ENCODE peak calls at places on chromosomes 16 and 17, in ten cellular contexts. Z is activated naive CD4-positive, alpha-beta T cell treated with Interleukin-2 at 50 U/mL for 16 hours; B is AG09319; I is Ammon's horn; L is endothelial cell; H is activated effector memory CD4-positive, alpha-beta T cell treated with anti-CD3 and anti-CD28 coated beads, Interleukin-2, amount 50 U/mL, for 16 hours; G is NCI-H524; Y is activated CD4-positive, alpha-beta T cell treated with anti-CD3 and anti-CD28 coated beads for 48 hours; C is T-helper 2 cell; O is HEK293T. N is an unnamed sample.

GRCh38 chr16:17277981-17278381 is 192.8 kb downstream of the XYLT1 start:
- DNase-seq in Z (no peak), B (no peak), I (peak), L (peak), H (no peak), G (peak), Y (no peak), C (no peak), O (peak), N (no peak)

GRCh38 chr17:42221886-42222745 is 27.8 kb upstream of the GHDC start:
- DNase-seq in Z (peak), B (no peak), I (peak), L (peak), H (peak), G (peak), Y (peak), C (peak), O (peak), N (peak)

GRCh38 chr16:4142268-4142667 is 26.0 kb upstream of the ADCY9 start:
- DNase-seq in Z (peak), B (no peak), I (peak), L (no peak), H (peak), G (no peak), Y (no peak), C (peak), O (no peak), N (peak)

GRCh38 chr16:71414038-71414437 is 27.8 kb downstream of the TLE7 start:
- DNase-seq in Z (no peak), B (no peak), I (no peak), L (no peak), H (peak), G (no peak), Y (no peak), C (no peak), O (no peak), N (no peak)

GRCh38 chr17:38354466-38354865 is 2.8 kb downstream of the SOCS7 start:
- DNase-seq in Z (no peak), B (no peak), I (no peak), L (no peak), H (no peak), G (no peak), Y (no peak), C (no peak), O (no peak), N (no peak)

GRCh38 chr16:84184775-84185174 is 2.1 kb downstream of the TAF1C start:
- DNase-seq in Z (no peak), B (no peak), I (no peak), L (no peak), H (no peak), G (no peak), Y (no peak), C (no peak), O (no peak), N (no peak)

GRCh38 chr16:77660311-77660710 is 62.0 kb upstream of the NUDT7 start:
- DNase-seq in Z (no peak), B (peak), I (peak), L (peak), H (no peak), G (peak), Y (no peak), C (peak), O (peak), N (no peak)

GRCh38 chr17:59167571-59168001 is 12.0 kb downstream of the PRR11 start:
- DNase-seq in Z (no peak), B (no peak), I (no peak), L (no peak), H (no peak), G (no peak), Y (no peak), C (peak), O (no peak), N (no peak)

GRCh38 chr16:50291719-50292565 is 25.6 kb downstream of the ADCY7 start:
- DNase-seq in Z (no peak), B (no peak), I (no peak), L (no peak), H (no peak), G (no peak), Y (no peak), C (no peak), O (no peak), N (no peak)

GRCh38 chr17:68780561-68780960 is 174.6 kb downstream of the ABCA8 start:
- DNase-seq in Z (no peak), B (no peak), I (no peak), L (no peak), H (no peak), G (no peak), Y (no peak), C (no peak), O (no peak), N (no peak)

GRCh38 chr16:89052824-89053724 is 40.6 kb upstream of the ACSF3 start:
- DNase-seq in Z (no peak), B (no peak), I (peak), L (no peak), H (no peak), G (peak), Y (no peak), C (peak), O (no peak), N (peak)

GRCh38 chr17:77320046-77320445 is 179.3 kb downstream of the SEC14L1 start:
- DNase-seq in Z (no peak), B (peak), I (no peak), L (no peak), H (peak), G (no peak), Y (no peak), C (no peak), O (no peak), N (no peak)

GRCh38 chr17:81483085-81483861 is 29.3 kb downstream of the ACTG1 start:
- DNase-seq in Z (no peak), B (no peak), I (no peak), L (no peak), H (no peak), G (no peak), Y (no peak), C (no peak), O (no peak), N (no peak)

GRCh38 chr16:87041732-87042131 is 275.5 kb downstream of the C16orf95 start:
- DNase-seq in Z (no peak), B (no peak), I (no peak), L (no peak), H (no peak), G (no peak), Y (no peak), C (no peak), O (no peak), N (no peak)

GRCh38 chr17:16997514-16998429 is 25.9 kb upstream of the TNFRSF13B start:
- DNase-seq in Z (no peak), B (no peak), I (no peak), L (no peak), H (peak), G (no peak), Y (no peak), C (no peak), O (no peak), N (no peak)

GRCh38 chr17:62802531-62803205 is 5.4 kb downstream of the MARCHF10 start:
- DNase-seq in Z (no peak), B (no peak), I (no peak), L (no peak), H (no peak), G (no peak), Y (no peak), C (no peak), O (no peak), N (no peak)

GRCh38 chr16:6570520-6570919 is 762.1 kb upstream of the RBFOX1 start:
- DNase-seq in Z (no peak), B (no peak), I (no peak), L (no peak), H (no peak), G (no peak), Y (no peak), C (no peak), O (no peak), N (no peak)

GRCh38 chr17:31398381-31399275 is 7.2 kb downstream of the RAB11FIP4 start:
- DNase-seq in Z (no peak), B (no peak), I (no peak), L (no peak), H (no peak), G (peak), Y (no peak), C (no peak), O (no peak), N (no peak)

GRCh38 chr16:87541004-87541881 is 48.4 kb upstream of the ZCCHC14 start:
- DNase-seq in Z (no peak), B (no peak), I (peak), L (no peak), H (no peak), G (peak), Y (no peak), C (no peak), O (peak), N (no peak)

GRCh38 chr16:31177136-31177535 is 2.8 kb upstream of the FUS start:
- DNase-seq in Z (peak), B (no peak), I (no peak), L (no peak), H (peak), G (no peak), Y (peak), C (peak), O (no peak), N (no peak)

GRCh38 chr17:48593840-48594411 is 347 bp upstream of the HOXB5 start:
- DNase-seq in Z (peak), B (peak), I (no peak), L (peak), H (peak), G (peak), Y (peak), C (peak), O (peak), N (no peak)

GRCh38 chr16:10494343-10495030 is 85.9 kb downstream of the EMP2 start:
- DNase-seq in Z (no peak), B (no peak), I (no peak), L (no peak), H (no peak), G (no peak), Y (peak), C (peak), O (no peak), N (no peak)

GRCh38 chr16:57277586-57277985 is 6.9 kb downstream of the PLLP start:
- DNase-seq in Z (peak), B (no peak), I (no peak), L (no peak), H (peak), G (no peak), Y (peak), C (peak), O (no peak), N (no peak)

GRCh38 chr16:65975049-65975708 is 391.3 kb upstream of the CDH5 start:
- DNase-seq in Z (no peak), B (peak), I (no peak), L (no peak), H (no peak), G (no peak), Y (peak), C (peak), O (no peak), N (no peak)

GRCh38 chr16:88687254-88687576 is 908 bp upstream of the SNAI3 start:
- DNase-seq in Z (no peak), B (no peak), I (no peak), L (no peak), H (no peak), G (no peak), Y (no peak), C (no peak), O (no peak), N (no peak)

GRCh38 chr17:57255776-57256681 is at the start of gene MSI2:
- DNase-seq in Z (peak), B (peak), I (peak), L (peak), H (peak), G (peak), Y (peak), C (peak), O (peak), N (peak)

GRCh38 chr16:1917056-1917664 is 1.1 kb downstream of the HS3ST6 start:
- DNase-seq in Z (no peak), B (no peak), I (no peak), L (no peak), H (no peak), G (no peak), Y (no peak), C (no peak), O (no peak), N (no peak)

GRCh38 chr16:87701505-87701921 is 64.3 kb downstream of the KLHDC4 start:
- DNase-seq in Z (no peak), B (no peak), I (no peak), L (no peak), H (no peak), G (no peak), Y (no peak), C (no peak), O (no peak), N (no peak)

GRCh38 chr17:81398170-81398854 is 3.1 kb downstream of the BAHCC1 start:
- DNase-seq in Z (no peak), B (no peak), I (no peak), L (no peak), H (no peak), G (no peak), Y (no peak), C (no peak), O (no peak), N (no peak)

GRCh38 chr16:69003500-69003899 is 102.0 kb upstream of the HAS3 start:
- DNase-seq in Z (no peak), B (no peak), I (no peak), L (no peak), H (no peak), G (no peak), Y (no peak), C (peak), O (no peak), N (no peak)

GRCh38 chr16:66189951-66190350 is 176.5 kb upstream of the CDH5 start:
- DNase-seq in Z (no peak), B (peak), I (peak), L (no peak), H (no peak), G (no peak), Y (no peak), C (no peak), O (no peak), N (peak)

GRCh38 chr16:87206646-87207451 is 110.3 kb downstream of the C16orf95 start:
- DNase-seq in Z (no peak), B (no peak), I (no peak), L (no peak), H (no peak), G (no peak), Y (no peak), C (no peak), O (no peak), N (no peak)